ENCODE peak calls at places on chromosomes 4 and X, in nine cellular contexts. Q is astrocyte of the spinal cord, G is nephron progenitor cell, N is lung, T is cardiac muscle cell, P is GM20000, D is HFF-Myc, Y is WTC11, W is AG09309. O is an unnamed sample.

GRCh38 chr4:39698424-39699009 is 581 bp downstream of the UBE2K start:
- DNase-seq in Q (peak), G (peak), N (peak), T (peak), P (no peak), D (no peak), Y (peak), W (no peak), O (no peak)

GRCh38 chrX:76148753-76149152 is 24.1 kb upstream of the PBDC1 start:
- DNase-seq in Q (peak), G (peak), N (no peak), T (peak), P (no peak), D (no peak), Y (peak), W (no peak), O (peak)

GRCh38 chr4:106993846-106994245 is 42.3 kb downstream of the DKK2 start:
- DNase-seq in Q (no peak), G (no peak), N (no peak), T (no peak), P (no peak), D (no peak), Y (no peak), W (no peak), O (no peak)

GRCh38 chr4:28073860-28074555 is 1213.4 kb downstream of the STIM2 start:
- DNase-seq in Q (no peak), G (no peak), N (no peak), T (no peak), P (no peak), D (no peak), Y (peak), W (no peak), O (no peak)

GRCh38 chrX:138711399-138712347 is at the start of gene FGF13:
- DNase-seq in Q (peak), G (peak), N (peak), T (peak), P (peak), D (no peak), Y (peak), W (no peak), O (no peak)

GRCh38 chrX:102934624-102935023 is 2.4 kb upstream of the RAB40AL start:
- DNase-seq in Q (peak), G (peak), N (no peak), T (no peak), P (peak), D (no peak), Y (peak), W (no peak), O (peak)

GRCh38 chr4:7067147-7067522 is 729 bp downstream of the GRPEL1 start:
- DNase-seq in Q (no peak), G (no peak), N (peak), T (no peak), P (no peak), D (no peak), Y (no peak), W (no peak), O (no peak)

GRCh38 chr4:185096032-185096653 is 46.9 kb upstream of the SLC25A4 start:
- DNase-seq in Q (peak), G (no peak), N (no peak), T (peak), P (peak), D (no peak), Y (no peak), W (peak), O (peak)

GRCh38 chrX:102155806-102156179 is at the start of gene BEX5:
- DNase-seq in Q (peak), G (peak), N (peak), T (peak), P (peak), D (no peak), Y (peak), W (no peak), O (no peak)

DNA sequence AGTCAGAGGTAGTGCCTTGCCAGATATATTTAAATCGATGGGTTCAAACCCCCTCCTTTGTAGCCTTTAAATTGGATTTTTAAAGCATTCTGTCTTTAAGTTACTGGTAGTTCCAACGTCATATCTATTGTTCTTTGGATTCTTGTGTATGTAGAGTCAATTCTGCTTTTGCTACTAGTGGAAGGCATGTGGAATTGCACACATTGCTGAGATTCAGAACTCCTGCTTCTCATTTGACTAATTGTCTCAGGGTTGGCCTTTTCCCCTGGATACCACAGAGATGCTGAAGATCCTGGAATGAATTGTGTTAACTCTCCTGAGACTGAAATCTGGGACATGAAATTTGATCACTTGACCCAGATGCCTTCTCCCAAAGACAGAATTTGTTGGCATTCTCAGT is 328.3 kb upstream of the RPS6KA3 start:
- DNase-seq in Q (no peak), G (no peak), N (no peak), T (peak), P (no peak), D (no peak), Y (no peak), W (no peak), O (no peak)
- TF ChIP-seq CTCF in Q (peak), G (peak), N (no peak), T (peak), P (no peak), D (no peak), Y (peak), W (no peak), O (peak)

GRCh38 chr4:156581282-156581681 is 390.3 kb downstream of the PDGFC start:
- DNase-seq in Q (no peak), G (no peak), N (no peak), T (no peak), P (no peak), D (no peak), Y (no peak), W (no peak), O (no peak)
- TF ChIP-seq CTCF in Q (no peak), G (no peak), N (no peak), T (no peak), P (no peak), D (no peak), Y (no peak), W (no peak), O (no peak)

DNA sequence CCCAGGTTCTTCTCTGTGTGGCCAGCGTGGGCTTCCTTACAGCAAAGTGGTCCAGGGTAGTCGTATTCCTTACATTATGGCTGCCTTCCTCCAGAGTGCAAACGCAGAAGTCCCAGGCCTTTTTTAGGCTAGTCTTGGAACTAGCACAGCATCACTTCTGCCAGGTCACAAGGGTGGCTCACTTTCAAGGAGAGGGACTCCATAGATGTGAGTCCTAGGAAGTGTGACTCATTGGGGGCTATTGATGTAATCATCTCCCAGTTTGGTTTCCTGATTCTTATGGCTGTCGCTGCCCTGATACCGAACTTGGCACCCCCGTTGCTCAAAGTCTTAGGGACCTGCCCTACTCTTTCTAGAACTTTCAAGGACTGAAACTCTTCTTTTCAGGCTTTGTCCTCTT is 140.0 kb downstream of the DCK start:
- DNase-seq in Q (no peak), G (no peak), N (no peak), T (no peak), P (no peak), D (no peak), Y (no peak), W (no peak), O (no peak)
- TF ChIP-seq CTCF in Q (no peak), G (no peak), N (no peak), T (no peak), P (no peak), D (no peak), Y (no peak), W (no peak), O (no peak)

GRCh38 chrX:4315891-4316290 is 602.4 kb upstream of the PRKX start:
- DNase-seq in Q (no peak), G (no peak), N (no peak), T (no peak), P (no peak), D (no peak), Y (no peak), W (no peak), O (no peak)

GRCh38 chrX:4322916-4323315 is 609.5 kb upstream of the PRKX start:
- DNase-seq in Q (no peak), G (no peak), N (no peak), T (no peak), P (no peak), D (no peak), Y (no peak), W (no peak), O (no peak)

GRCh38 chrX:4314586-4314985 is 601.1 kb upstream of the PRKX start:
- DNase-seq in Q (no peak), G (no peak), N (no peak), T (no peak), P (no peak), D (no peak), Y (no peak), W (no peak), O (no peak)

GRCh38 chrX:4320436-4320947 is 607.0 kb upstream of the PRKX start:
- DNase-seq in Q (no peak), G (no peak), N (no peak), T (peak), P (no peak), D (no peak), Y (no peak), W (no peak), O (no peak)
- TF ChIP-seq CTCF in Q (no peak), G (no peak), N (no peak), T (no peak), P (no peak), D (no peak), Y (no peak), W (no peak), O (no peak)

O was measured in HFFc6.